ENCODE peak calls at places on chromosomes 3 and 15, in five cellular contexts. I is upper lobe of right lung, V is dorsolateral prefrontal cortex, P is GM20000, H is neural crest cell. G is an unnamed sample.

GRCh38 chr3:36380171-36381031 is at the start of gene STAC:
- DNase-seq in P (no peak), I (peak; percentile 86), V (no peak), H (peak; percentile 43), G (peak; percentile 19)

GRCh38 chr3:82015241-82015640 is 253.8 kb upstream of the GBE1 start:
- DNase-seq in V (no peak), I (no peak), P (no peak), H (no peak), G (no peak)

GRCh38 chr3:191499307-191500125 is 38.6 kb downstream of the PYDC2 start:
- DNase-seq in H (no peak), I (peak; percentile 64), V (peak; percentile 73), P (no peak), G (peak; percentile 37)

GRCh38 chr15:58678683-58679082 is 70.8 kb downstream of the ADAM10 start:
- DNase-seq in I (no peak), P (no peak), V (no peak), H (no peak), G (peak; percentile 10)

GRCh38 chr3:136624381-136624780 is 127.8 kb downstream of the STAG1 start:
- DNase-seq in P (no peak), H (no peak), I (no peak), V (no peak), G (no peak)

GRCh38 chr3:68666409-68667193 is 265.7 kb downstream of the TAFA4 start:
- DNase-seq in H (no peak), P (no peak), I (no peak), V (no peak), G (no peak)

GRCh38 chr15:60626669-60627068 is 147.7 kb upstream of the ICE2 start:
- DNase-seq in H (no peak), I (no peak), V (no peak), P (no peak), G (no peak)

GRCh38 chr3:141124715-141125114 is 73.6 kb downstream of the SPSB4 start:
- DNase-seq in I (no peak), H (no peak), V (no peak), P (no peak), G (no peak)

GRCh38 chr15:58985443-58985842 is 2.0 kb upstream of the RNF111 start:
- DNase-seq in H (no peak), P (no peak), V (no peak), I (no peak), G (peak; percentile 73)

GRCh38 chr15:81895723-81896122 is 150.1 kb downstream of the MEX3B start:
- DNase-seq in P (no peak), V (no peak), H (no peak), I (no peak), G (no peak)

GRCh38 chr15:96270581-96271172 is 59.8 kb upstream of the NR2F2 start:
- DNase-seq in I (no peak), H (no peak), P (no peak), V (no peak), G (peak; percentile 56)

GRCh38 chr3:23884481-23884880 is 32.3 kb downstream of the NKIRAS1 start:
- DNase-seq in H (no peak), V (no peak), P (no peak), I (no peak), G (no peak)

GRCh38 chr15:75161106-75161505 is 40.6 kb upstream of the C15orf39 start:
- DNase-seq in I (no peak), V (no peak), P (no peak), H (no peak), G (no peak)

GRCh38 chr3:169603661-169604060 is 59.9 kb downstream of the MECOM start:
- DNase-seq in V (no peak), I (no peak), P (no peak), H (no peak), G (peak; percentile 52)

GRCh38 chr15:68383161-68384074 is 48.5 kb downstream of the ITGA11 start:
- DNase-seq in P (peak; percentile 77), I (peak; percentile 13), H (peak; percentile 30), V (no peak), G (peak; percentile 47)

GRCh38 chr3:86282106-86282787 is 708.7 kb downstream of the VGLL3 start:
- DNase-seq in H (no peak), I (peak; percentile 55), P (no peak), V (no peak), G (no peak)

GRCh38 chr15:39115379-39116057 is 465.4 kb upstream of the THBS1 start:
- DNase-seq in V (no peak), P (no peak), I (no peak), H (no peak), G (peak; percentile 37)

GRCh38 chr3:139718415-139718814 is 40.6 kb upstream of the NMNAT3 start:
- DNase-seq in V (peak; percentile 32), I (no peak), P (no peak), H (peak; percentile 26), G (peak; percentile 45)

GRCh38 chr3:69324362-69325025 is 61.4 kb downstream of the FRMD4B start:
- DNase-seq in I (no peak), H (no peak), V (no peak), P (no peak), G (no peak)

GRCh38 chr3:100561459-100562158 is 47.8 kb upstream of the ADGRG7 start:
- DNase-seq in H (no peak), I (no peak), P (no peak), V (no peak), G (peak; percentile 84)

GRCh38 chr3:107752202-107752990 is 229.6 kb downstream of the BBX start:
- DNase-seq in P (no peak), I (no peak), V (no peak), H (no peak), G (peak; percentile 43)

GRCh38 chr15:98683821-98684220 is 35.5 kb downstream of the IGF1R start:
- DNase-seq in V (no peak), H (no peak), P (no peak), I (no peak), G (no peak)

GRCh38 chr15:28181386-28181785 is 82.3 kb upstream of the OCA2 start:
- DNase-seq in V (no peak), H (no peak), I (no peak), P (no peak), G (no peak)

GRCh38 chr3:72459588-72459987 is 388.7 kb downstream of the SHQ1 start:
- DNase-seq in P (no peak), I (no peak), V (no peak), H (no peak), G (no peak)

GRCh38 chr3:16412192-16412808 is 101.2 kb downstream of the RFTN1 start:
- DNase-seq in I (no peak), P (no peak), V (no peak), H (no peak), G (no peak)

GRCh38 chr3:129967761-129968160 is 6.8 kb upstream of the TRH start:
- DNase-seq in I (no peak), H (no peak), V (no peak), P (no peak), G (no peak)

GRCh38 chr15:71357357-71357756 is 242.1 kb downstream of the THSD4 start:
- DNase-seq in P (no peak), V (no peak), I (peak; percentile 65), H (no peak), G (peak; percentile 64)

GRCh38 chr15:74988007-74988800 is 7.2 kb upstream of the SCAMP5 start:
- DNase-seq in I (no peak), H (no peak), V (no peak), P (peak; percentile 34), G (peak; percentile 45)

GRCh38 chr3:142566096-142566495 is 12.4 kb downstream of the ATR start:
- DNase-seq in I (no peak), P (no peak), V (no peak), H (no peak), G (no peak)
- TF ChIP-seq CTCF in I (no peak), P (no peak), V (no peak), H (no peak), G (no peak)

GRCh38 chr3:113054552-113054951 is 63.8 kb downstream of the GTPBP8 start:
- DNase-seq in P (no peak), I (no peak), H (no peak), V (no peak), G (peak; percentile 71)
- TF ChIP-seq CTCF in P (no peak), I (no peak), H (no peak), V (no peak), G (peak; percentile 20)

DNA sequence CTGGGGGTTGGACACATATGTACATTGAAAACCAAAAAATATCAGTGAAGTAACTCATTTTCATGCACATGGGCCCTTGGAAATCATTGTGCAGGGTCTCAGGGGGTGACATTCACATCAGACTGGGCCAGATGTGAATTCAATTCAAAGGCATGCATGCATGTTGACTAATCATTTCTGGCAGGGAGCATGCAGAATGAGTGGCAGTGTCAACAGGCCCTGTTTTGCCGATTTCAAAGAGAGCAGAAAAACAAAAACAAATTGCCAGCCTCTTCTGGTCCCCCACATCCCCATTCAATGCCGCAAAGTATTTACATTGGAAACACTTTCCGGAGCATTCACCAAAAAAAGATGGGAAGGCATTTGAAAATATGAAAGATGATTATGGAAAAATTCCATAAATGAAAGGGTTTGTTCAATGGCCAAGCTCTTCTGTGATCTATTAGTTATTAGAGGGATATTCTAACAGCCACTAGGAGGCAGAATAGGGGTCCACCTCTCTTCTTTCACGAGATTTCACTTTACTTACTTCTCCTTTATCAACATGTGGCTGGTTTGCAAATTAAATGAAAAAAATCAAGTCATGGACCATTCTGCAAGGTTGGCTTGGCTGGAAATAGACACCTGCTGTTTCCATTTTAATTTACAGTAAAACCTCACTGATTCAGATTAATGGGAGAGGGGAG is 119.9 kb upstream of the FEZF2 start:
- DNase-seq in I (no peak), P (no peak), V (no peak), H (no peak), G (peak; percentile 2)
- TF ChIP-seq CTCF in I (no peak), P (peak; percentile 14), V (no peak), H (peak; percentile 45), G (peak; percentile 20)

GRCh38 chr3:172078721-172079120 is 39.3 kb downstream of the FNDC3B start:
- DNase-seq in P (no peak), V (no peak), I (no peak), H (no peak), G (no peak)

GRCh38 chr3:172079326-172079976 is 40.1 kb downstream of the FNDC3B start:
- DNase-seq in V (no peak), P (no peak), I (no peak), H (no peak), G (no peak)

GRCh38 chr3:172077197-172077734 is 37.9 kb downstream of the FNDC3B start:
- DNase-seq in H (no peak), P (no peak), V (no peak), I (no peak), G (no peak)

GRCh38 chr3:172076212-172076611 is 36.8 kb downstream of the FNDC3B start:
- DNase-seq in V (no peak), P (no peak), I (no peak), H (no peak), G (no peak)

GRCh38 chr3:172078244-172078643 is 38.9 kb downstream of the FNDC3B start:
- DNase-seq in H (no peak), P (no peak), I (no peak), V (no peak), G (no peak)
- TF ChIP-seq CTCF in H (no peak), P (no peak), I (no peak), V (no peak), G (no peak)

DNA sequence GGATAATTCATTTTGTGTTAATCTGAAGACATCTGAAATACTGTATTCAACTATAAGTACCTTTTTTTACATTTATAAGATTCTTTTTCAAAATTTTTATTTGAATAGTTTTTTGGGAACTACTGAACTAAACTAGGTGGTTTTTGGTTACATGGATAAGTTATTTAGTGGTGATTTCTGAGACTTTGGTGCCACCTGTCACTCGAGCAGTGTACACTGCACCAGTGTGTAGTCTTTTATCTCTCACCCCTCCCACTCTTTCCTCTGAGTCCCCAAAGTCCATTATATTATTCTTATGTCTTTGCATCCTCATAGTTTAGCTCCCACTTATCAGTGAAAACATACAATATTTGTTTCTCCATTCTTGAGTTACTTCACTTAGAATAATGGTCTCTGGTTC is 57.6 kb downstream of the CD86 start:
- DNase-seq in P (no peak), I (no peak), H (no peak), V (no peak), G (no peak)
- TF ChIP-seq CTCF in P (no peak), I (no peak), H (no peak), V (no peak), G (no peak)

G was measured in fibroblast of the aortic adventitia.